ENCODE peak calls at places on chromosomes 2 and 18, in ten cellular contexts. O is Peyer's patch; Y is heart left ventricle; P is left ventricle myocardium inferior; I is psoas muscle; W is SJSA1; S is CD8-positive, alpha-beta memory T cell; M is uterus; E is mammary epithelial cell; Z is SK-N-SH. X is an unnamed sample. For H3K4me1 and H3K27me3, the result is how much of the 10 kb centered on the place peaks cover.

GRCh38 chr18:8937695-8938094 is 164.8 kb upstream of the NDUFV2 start:
- DNase-seq in E (peak), I (no peak), O (no peak), P (no peak), Z (no peak), Y (no peak), W (no peak), S (no peak), M (no peak), X (no peak)

GRCh38 chr18:50559750-50560680 is at the start of gene MAPK4:
- DNase-seq in P (peak), Y (peak), I (peak), S (no peak), E (peak), Z (peak), O (no peak), M (peak), W (no peak), X (no peak)

GRCh38 chr2:11145350-11145749 is 9.9 kb upstream of the SLC66A3 start:
- DNase-seq in I (no peak), O (no peak), P (no peak), Y (no peak), M (no peak), S (no peak), E (no peak), W (no peak), Z (no peak), X (no peak)

GRCh38 chr18:79856119-79857080 is 58.7 kb downstream of the KCNG2 start:
- DNase-seq in O (no peak), E (no peak), M (no peak), W (no peak), Y (no peak), S (no peak), I (no peak), P (no peak), Z (peak), X (no peak)

GRCh38 chr2:238561230-238561629 is 134.5 kb downstream of the ASB1 start:
- DNase-seq in M (no peak), O (no peak), W (no peak), Z (no peak), I (no peak), E (peak), S (no peak), Y (no peak), P (no peak), X (no peak)

GRCh38 chr18:27413495-27414401 is 228.6 kb upstream of the CHST9 start:
- DNase-seq in Z (no peak), P (no peak), S (no peak), I (peak), Y (no peak), O (no peak), W (no peak), M (peak), E (peak), X (no peak)

GRCh38 chr2:229297284-229297683 is 26.2 kb upstream of the PID1 start:
- DNase-seq in M (no peak), Y (no peak), W (no peak), Z (no peak), E (peak), O (no peak), S (no peak), I (no peak), P (no peak), X (no peak)

GRCh38 chr2:144454466-144455287 is 65.2 kb downstream of the ZEB2 start:
- DNase-seq in O (no peak), I (no peak), Z (no peak), P (no peak), W (no peak), M (no peak), E (no peak), S (no peak), Y (no peak), X (no peak)

GRCh38 chr2:63058149-63058741 is 7.6 kb downstream of the OTX1 start:
- DNase-seq in Y (no peak), E (no peak), S (no peak), O (no peak), M (no peak), Z (peak), I (peak), P (no peak), W (no peak), X (no peak)

GRCh38 chr18:76149728-76150127 is 345.3 kb downstream of the ZNF516 start:
- DNase-seq in W (no peak), M (no peak), O (no peak), Y (no peak), S (no peak), E (no peak), P (no peak), I (no peak), Z (no peak), X (no peak)

GRCh38 chr2:167140767-167141166 is 252.5 kb downstream of the XIRP2 start:
- DNase-seq in E (peak), I (no peak), W (peak), Y (peak), O (no peak), S (no peak), Z (no peak), M (no peak), P (no peak), X (no peak)

GRCh38 chr2:95333888-95334338 is 36.8 kb downstream of the KCNIP3 start:
- DNase-seq in E (peak), O (peak), P (peak), Y (no peak), M (peak), Z (no peak), I (peak), W (no peak), S (no peak), X (no peak)

GRCh38 chr2:30404354-30405265 is 42.4 kb upstream of the LCLAT1 start:
- DNase-seq in Z (no peak), P (peak), M (peak), I (peak), O (no peak), Y (no peak), S (no peak), W (no peak), E (no peak), X (no peak)

GRCh38 chr2:126029316-126029715 is 626.6 kb upstream of the GYPC start:
- DNase-seq in E (no peak), I (no peak), O (no peak), W (no peak), M (no peak), Z (no peak), S (no peak), P (no peak), Y (no peak), X (no peak)

GRCh38 chr2:175275499-175275898 is 94.0 kb upstream of the ATP5MC3 start:
- DNase-seq in I (no peak), O (no peak), Z (peak), S (no peak), W (no peak), P (no peak), M (no peak), E (no peak), Y (no peak), X (no peak)

GRCh38 chr2:221570321-221571107 is 1.6 kb downstream of the EPHA4 start:
- DNase-seq in W (no peak), Z (peak), E (peak), I (peak), S (peak), P (no peak), Y (no peak), O (peak), M (peak), X (no peak)

GRCh38 chr2:2244508-2244907 is 86.6 kb downstream of the MYT1L start:
- DNase-seq in E (no peak), O (no peak), W (no peak), S (no peak), I (no peak), Y (no peak), M (no peak), P (no peak), Z (no peak), X (no peak)

GRCh38 chr2:219402665-219403515 is 15.2 kb upstream of the DNPEP start:
- DNase-seq in Z (peak), M (peak), Y (peak), W (peak), S (peak), P (no peak), I (peak), E (peak), O (peak), X (peak)
- H3K4me1 ChIP-seq in Z (under half), M (under half), Y (under half), W (under half), S (under half), P (under half), I (half or more), E (under half), O (under half), X (under half)

GRCh38 chr2:208440716-208441115 is 34.1 kb downstream of the PTH2R start:
- DNase-seq in I (no peak), E (no peak), S (no peak), P (no peak), Y (no peak), Z (no peak), W (no peak), M (no peak), O (no peak), X (no peak)

GRCh38 chr2:208437755-208438154 is 31.2 kb downstream of the PTH2R start:
- DNase-seq in I (no peak), W (no peak), M (no peak), O (no peak), P (no peak), E (no peak), Y (no peak), Z (no peak), S (no peak), X (no peak)

GRCh38 chr2:208441951-208442350 is 35.4 kb downstream of the PTH2R start:
- DNase-seq in E (no peak), P (no peak), S (no peak), M (no peak), O (no peak), Z (no peak), W (no peak), I (no peak), Y (no peak), X (no peak)
- H3K27me3 ChIP-seq in E (under half), P (under half), S (under half), M (under half), O (under half), Z (under half), W (under half), I (under half), Y (under half), X (under half)

DNA sequence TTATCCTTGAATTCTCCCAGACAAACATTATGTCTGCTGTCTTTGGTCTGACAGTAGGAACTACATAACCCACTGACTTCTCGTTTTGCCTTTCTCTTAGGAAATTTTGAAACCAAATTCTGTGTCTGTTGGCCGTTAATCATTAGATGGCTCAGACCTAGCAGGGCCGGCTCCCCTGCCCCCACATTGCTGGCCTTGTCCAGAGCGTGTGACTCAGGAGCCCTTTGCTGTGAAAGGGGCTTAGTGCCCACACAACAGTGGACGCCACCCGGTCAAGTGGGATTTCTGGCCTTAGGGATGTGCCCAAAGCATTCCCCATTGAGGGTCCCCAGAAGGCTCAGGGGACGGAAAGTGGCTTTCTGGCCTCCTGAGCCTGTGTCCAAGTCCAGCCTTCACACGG is 137.5 kb downstream of the CTIF start:
- DNase-seq in O (peak), E (no peak), W (no peak), S (no peak), P (no peak), Z (no peak), I (peak), M (no peak), Y (no peak), X (no peak)
- H3K4me1 ChIP-seq in O (under half), E (under half), W (under half), S (under half), P (half or more), Z (under half), I (under half), M (under half), Y (half or more), X (under half)

DNA sequence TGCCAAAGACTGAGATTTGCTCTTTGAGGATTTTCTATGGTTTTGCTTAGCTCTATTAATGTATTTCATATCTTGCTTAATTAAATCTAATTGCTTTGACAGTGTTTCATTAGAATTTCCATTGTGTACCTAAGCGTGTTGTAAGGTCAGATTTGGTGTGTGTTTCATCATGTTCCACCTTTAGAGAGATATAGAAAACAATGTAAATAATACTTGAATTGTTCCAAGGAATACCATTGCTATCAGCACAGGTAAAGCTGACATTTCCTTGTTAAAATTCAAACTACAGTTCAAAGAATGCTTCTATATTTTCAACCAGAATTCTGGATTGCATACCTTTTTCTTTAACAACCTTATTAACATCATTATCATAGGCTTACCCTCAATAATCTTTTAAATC is 188.2 kb upstream of the PKDCC start:
- DNase-seq in Y (no peak), Z (no peak), M (no peak), O (no peak), P (no peak), S (no peak), W (no peak), E (no peak), I (no peak), X (no peak)
- H3K27me3 ChIP-seq in Y (under half), Z (under half), M (under half), O (under half), P (under half), S (under half), W (under half), E (under half), I (under half), X (under half)

GRCh38 chr2:37773354-37773753 is 101.9 kb upstream of the CDC42EP3 start:
- DNase-seq in E (no peak), S (no peak), O (no peak), W (no peak), Z (no peak), I (no peak), Y (no peak), M (peak), P (no peak), X (no peak)

GRCh38 chr2:37770797-37771196 is 99.4 kb upstream of the CDC42EP3 start:
- DNase-seq in Y (no peak), O (no peak), W (no peak), I (no peak), M (no peak), E (no peak), S (no peak), Z (peak), P (no peak), X (no peak)

GRCh38 chr2:37774976-37775907 is 103.8 kb upstream of the CDC42EP3 start:
- DNase-seq in E (peak), I (no peak), Y (no peak), S (no peak), W (no peak), M (no peak), P (no peak), Z (no peak), O (no peak), X (no peak)

GRCh38 chr2:37768491-37768925 is 97.1 kb upstream of the CDC42EP3 start:
- DNase-seq in M (peak), S (no peak), Z (peak), I (peak), Y (no peak), O (no peak), W (peak), E (peak), P (no peak), X (no peak)

DNA sequence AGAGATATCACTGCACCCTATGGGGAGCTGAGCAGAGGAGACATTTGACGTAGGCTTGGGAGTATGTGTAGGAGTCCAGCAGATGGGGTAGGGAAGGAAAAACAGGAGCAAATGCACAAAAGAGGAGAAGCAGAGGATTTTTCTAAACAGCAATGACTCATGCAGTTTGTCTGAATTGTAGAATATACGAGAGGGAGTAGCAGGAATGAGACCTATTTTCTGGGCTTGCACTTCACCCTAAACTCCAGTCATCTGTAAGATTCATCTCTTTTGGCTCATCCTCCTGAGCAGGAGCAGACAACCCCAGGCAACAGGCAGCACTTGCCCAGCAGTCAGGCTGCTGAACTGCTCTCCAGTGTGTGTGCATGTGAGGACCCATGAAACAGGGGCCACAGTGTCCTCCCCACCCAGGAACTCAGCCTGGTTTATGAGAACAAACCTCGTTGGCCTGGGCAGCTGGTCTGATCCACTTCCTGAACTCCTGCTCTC is 100.2 kb upstream of the CDC42EP3 start:
- DNase-seq in M (peak), P (no peak), E (no peak), S (no peak), Y (no peak), O (no peak), W (peak), I (no peak), Z (no peak), X (no peak)
- H3K4me1 ChIP-seq in M (under half), P (under half), E (half or more), S (under half), Y (under half), O (under half), W (half or more), I (under half), Z (half or more), X (under half)

GRCh38 chr18:22551536-22552151 is 133.9 kb upstream of the CTAGE1 start:
- DNase-seq in M (no peak), Y (no peak), I (no peak), W (peak), P (no peak), Z (no peak), O (no peak), S (no peak), E (peak), X (no peak)
- H3K27me3 ChIP-seq in M (under half), Y (under half), I (under half), W (under half), P (under half), Z (under half), O (under half), S (under half), E (under half), X (under half)

GRCh38 chr2:197198890-197199289 is 111.7 kb downstream of the ANKRD44 start:
- DNase-seq in I (peak), M (peak), Y (peak), S (peak), O (peak), P (peak), Z (peak), W (no peak), E (peak), X (peak)
- H3K4me1 ChIP-seq in I (under half), M (under half), Y (under half), S (half or more), O (under half), P (under half), Z (under half), W (under half), E (under half), X (half or more)

GRCh38 chr2:13651684-13652131 is 935.0 kb downstream of the TRIB2 start:
- DNase-seq in I (no peak), O (no peak), E (no peak), Z (no peak), Y (no peak), S (no peak), W (no peak), M (no peak), P (no peak), X (no peak)
- H3K27me3 ChIP-seq in I (under half), O (under half), E (under half), Z (under half), Y (under half), S (under half), W (under half), M (under half), P (under half), X (under half)

X was measured in CD8-positive, alpha-beta T cell.